ENCODE peak calls at places on chromosomes 13 and 19, in nine cellular contexts. E, F, S, W, O, K, Q, Y and T are unnamed samples.

GRCh38 chr13:40672310-40673060 is 6.0 kb upstream of the FOXO1 start:
- DNase-seq in F (no peak), W (peak), Y (no peak), S (no peak), O (no peak), K (no peak), Q (peak), E (no peak), T (no peak)

GRCh38 chr19:11780431-11781020 is 13.7 kb downstream of the ZNF441 start:
- DNase-seq in Y (no peak), F (no peak), S (no peak), E (no peak), W (no peak), K (no peak), Q (no peak), O (no peak), T (no peak)

GRCh38 chr13:102267191-102267590 is 134.7 kb downstream of the FGF14 start:
- DNase-seq in W (no peak), F (no peak), E (no peak), K (no peak), Q (no peak), S (no peak), Y (no peak), O (no peak), T (no peak)

GRCh38 chr13:46926856-46927625 is 30.2 kb upstream of the HTR2A start:
- DNase-seq in O (no peak), Y (no peak), K (no peak), W (no peak), E (no peak), F (no peak), Q (no peak), S (no peak), T (no peak)

GRCh38 chr19:29714371-29714952 is 599 bp downstream of the C19orf12 start:
- DNase-seq in S (no peak), W (no peak), O (no peak), Q (no peak), Y (no peak), E (no peak), F (no peak), K (no peak), T (no peak)

GRCh38 chr13:32824671-32825070 is 191.6 kb upstream of the KL start:
- DNase-seq in O (no peak), E (no peak), W (no peak), F (no peak), K (no peak), Y (no peak), S (no peak), Q (no peak), T (no peak)

GRCh38 chr13:32040052-32040642 is 8.6 kb downstream of the FRY start:
- DNase-seq in O (no peak), F (no peak), S (no peak), E (no peak), W (no peak), Q (no peak), K (no peak), Y (no peak), T (no peak)

GRCh38 chr13:73880365-73880764 is 253.8 kb downstream of the KLF12 start:
- DNase-seq in O (no peak), Q (no peak), Y (no peak), E (no peak), S (no peak), F (no peak), W (peak), K (no peak), T (no peak)

DNA sequence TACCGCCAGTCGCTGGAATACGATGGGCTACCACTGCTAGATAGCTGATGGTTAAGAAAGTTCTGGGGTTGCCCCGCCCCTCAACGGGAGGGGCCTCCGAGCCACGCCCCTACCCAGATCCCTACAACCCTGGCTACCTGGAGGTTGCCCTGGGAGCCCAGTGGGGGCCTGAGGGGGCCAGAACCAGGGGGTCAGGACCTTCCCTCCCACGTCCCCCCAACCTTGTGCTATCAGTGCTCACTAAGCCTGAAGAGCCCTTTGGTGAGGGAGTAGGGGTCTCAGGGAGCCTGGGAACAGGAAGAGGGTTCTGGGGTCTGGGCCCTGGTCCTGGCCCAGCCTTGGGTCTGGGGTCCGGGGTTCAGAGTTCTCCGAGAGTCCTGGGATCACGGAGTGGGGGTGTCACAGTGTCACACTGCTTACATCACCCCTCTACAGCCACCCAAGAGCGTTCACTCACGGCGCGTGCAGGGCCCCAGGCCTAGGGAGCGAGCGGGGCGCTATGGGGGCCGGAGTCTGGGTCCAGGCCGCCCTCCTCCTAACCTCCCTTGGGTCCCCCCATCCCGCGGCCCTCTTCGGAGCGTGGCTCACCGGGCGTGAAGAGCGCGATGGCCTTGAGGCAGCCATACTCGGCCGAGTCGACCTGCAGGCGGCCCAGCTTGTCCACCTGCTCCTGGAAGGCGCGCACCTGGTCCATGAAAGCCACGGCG is 9.0 kb downstream of the OCEL1 start:
- DNase-seq in W (peak), K (no peak), E (no peak), O (peak), S (peak), F (no peak), Y (no peak), Q (no peak), T (no peak)
- TF ChIP-seq POLR2A in W (no peak), K (no peak), E (no peak), O (peak), S (no peak), F (no peak), Y (no peak), Q (no peak), T (no peak)

GRCh38 chr13:95704510-95704909 is 27.6 kb downstream of the DNAJC3 start:
- DNase-seq in S (no peak), W (no peak), Y (no peak), Q (no peak), O (no peak), K (no peak), F (no peak), E (no peak), T (no peak)
- TF ChIP-seq CTCF in S (peak), W (peak), Y (no peak), Q (peak), O (no peak), K (no peak), F (no peak), E (no peak), T (no peak)

GRCh38 chr19:21328885-21329605 is at the start of gene ZNF708:
- DNase-seq in Q (peak), O (peak), Y (peak), E (peak), K (peak), F (peak), S (peak), W (peak), T (peak)
- TF ChIP-seq POLR2A in Q (peak), O (peak), Y (peak), E (no peak), K (peak), F (peak), S (peak), W (peak), T (no peak)

DNA sequence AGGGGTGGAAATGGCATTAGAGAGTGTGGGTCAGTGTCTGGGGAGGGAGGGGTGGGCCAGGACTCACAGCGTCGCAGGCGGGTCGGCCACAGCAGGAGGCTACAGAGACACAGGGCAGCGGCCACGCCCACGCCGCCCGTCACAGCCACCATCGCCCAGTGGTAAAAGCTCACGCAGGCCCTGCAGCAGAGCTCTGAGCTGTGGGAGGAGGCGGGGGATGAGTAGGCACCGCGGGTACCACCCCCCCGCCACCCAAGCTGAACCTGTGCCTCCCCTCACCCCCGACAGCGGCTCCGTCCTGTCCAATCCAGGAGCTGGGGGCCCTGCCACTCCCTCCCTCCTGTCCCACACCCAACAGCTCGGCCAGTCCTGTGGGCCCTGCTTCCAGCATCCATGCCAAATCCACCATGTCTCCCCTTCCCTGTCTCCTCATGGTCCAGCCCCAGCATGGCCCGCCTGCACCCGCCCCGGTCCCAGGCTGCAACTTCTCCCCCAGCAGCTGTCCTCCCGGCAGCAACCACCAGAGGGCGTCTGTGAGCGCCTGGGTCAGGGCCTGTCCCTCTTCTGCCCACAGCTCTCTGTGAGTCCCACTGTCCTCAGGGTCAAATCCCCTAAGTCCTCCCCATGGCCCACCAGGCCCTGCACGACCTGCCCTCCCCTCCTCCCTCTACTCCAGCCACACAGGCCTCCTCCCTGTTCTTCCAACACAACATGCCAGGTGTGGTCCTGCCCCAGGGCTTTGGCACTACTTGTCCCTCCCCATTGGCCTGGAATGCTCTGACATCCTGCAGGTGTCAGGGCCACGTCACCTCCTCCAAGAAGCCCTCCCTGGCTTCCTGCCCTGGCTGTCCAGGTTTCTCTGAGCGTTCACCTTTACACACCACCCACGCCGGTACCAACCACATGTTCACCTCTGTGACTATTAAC is 6.0 kb downstream of the TEKTIP1 start:
- DNase-seq in E (peak), Q (peak), W (peak), O (peak), K (peak), Y (peak), F (peak), S (peak), T (no peak)
- TF ChIP-seq CTCF in E (no peak), Q (peak), W (peak), O (peak), K (peak), Y (peak), F (peak), S (peak), T (peak)

GRCh38 chr19:39408392-39409206 is 2.0 kb downstream of the ZFP36 start:
- DNase-seq in O (no peak), S (no peak), W (peak), K (no peak), F (peak), E (no peak), Q (no peak), Y (no peak), T (no peak)

GRCh38 chr19:39410620-39411005 is 1.9 kb upstream of the PLEKHG2 start:
- DNase-seq in K (no peak), F (no peak), O (no peak), E (no peak), W (no peak), S (no peak), Y (no peak), Q (no peak), T (no peak)

GRCh38 chr19:39409207-39409885 is 2.7 kb downstream of the ZFP36 start:
- DNase-seq in O (peak), Q (peak), S (peak), E (peak), W (peak), K (peak), F (peak), Y (peak), T (peak)

GRCh38 chr19:39411006-39411831 is 1.2 kb upstream of the PLEKHG2 start:
- DNase-seq in W (no peak), S (no peak), Y (no peak), F (peak), Q (peak), K (no peak), O (peak), E (peak), T (peak)

GRCh38 chr19:39409886-39410619 is 2.4 kb upstream of the PLEKHG2 start:
- DNase-seq in W (peak), K (peak), Q (peak), S (peak), O (peak), Y (peak), E (peak), F (peak), T (peak)
- TF ChIP-seq POLR2A in W (peak), K (peak), Q (peak), S (no peak), O (peak), Y (peak), E (no peak), F (peak), T (no peak)

DNA sequence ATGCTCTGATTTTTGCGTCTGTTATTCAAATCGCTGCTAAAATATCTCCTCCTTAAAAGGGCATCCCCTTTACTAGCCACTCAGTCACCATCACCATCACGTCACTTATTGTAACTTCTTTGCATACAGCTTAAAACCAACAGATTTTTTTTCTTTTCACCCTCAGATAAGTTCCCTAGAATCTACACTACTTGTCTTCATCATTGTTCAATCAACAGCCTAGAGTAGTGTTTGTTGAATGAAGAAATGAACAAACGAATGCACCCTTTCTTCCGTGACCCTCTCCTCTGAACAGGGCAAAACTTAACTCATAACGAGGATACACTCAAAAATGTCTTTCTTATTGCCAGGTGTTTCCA is 1.1 kb upstream of the AKAP11 start:
- DNase-seq in F (no peak), W (no peak), O (no peak), Q (no peak), Y (no peak), S (no peak), K (no peak), E (no peak), T (no peak)
- TF ChIP-seq CTCF in F (no peak), W (no peak), O (no peak), Q (no peak), Y (no peak), S (no peak), K (no peak), E (no peak), T (no peak)

DNA sequence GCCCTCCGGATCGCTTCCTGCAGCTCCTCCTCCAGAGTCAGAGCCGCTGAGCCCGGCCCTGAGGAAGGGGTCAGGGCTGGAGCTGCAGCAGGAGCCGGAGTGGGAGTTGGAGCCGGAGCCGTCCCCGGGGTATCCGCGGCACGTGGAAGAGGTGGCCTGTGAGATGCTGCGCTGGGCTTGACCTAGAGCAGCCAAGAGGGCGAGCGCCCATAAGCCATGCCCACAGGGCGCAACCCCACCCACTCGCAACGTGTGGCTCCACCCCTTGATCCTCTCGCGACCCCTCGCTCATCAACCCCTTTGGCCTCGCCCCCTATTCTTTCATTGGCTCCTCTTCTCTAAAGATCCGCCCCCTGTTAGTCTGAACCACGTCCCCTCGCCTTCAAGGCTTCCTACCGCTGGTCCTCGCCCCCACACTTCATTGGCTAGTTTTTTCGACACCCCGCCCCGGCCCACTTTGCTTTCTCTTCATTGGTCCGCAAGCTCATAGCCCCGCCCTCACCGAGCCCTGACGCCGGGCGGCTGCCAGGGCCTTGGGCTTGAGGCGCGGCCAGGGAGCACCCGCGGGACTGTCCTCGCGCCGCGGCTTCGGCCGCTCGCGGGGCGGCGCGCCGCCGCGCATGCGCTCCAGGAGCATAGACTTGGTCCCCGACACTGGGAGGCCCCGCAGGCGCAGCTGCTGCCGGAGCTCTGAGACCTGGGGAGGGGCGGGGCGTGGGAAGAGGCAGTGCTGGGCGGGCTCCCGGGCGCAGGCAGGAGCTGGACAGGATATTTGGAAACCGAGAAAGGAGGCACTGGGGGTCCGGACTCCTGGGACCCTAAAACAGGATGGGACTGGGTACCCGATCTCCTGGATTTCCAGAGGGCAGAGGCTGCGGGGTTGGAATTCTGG is 5.4 kb downstream of the MAMSTR start:
- DNase-seq in E (peak), Y (peak), K (peak), O (peak), F (peak), S (peak), W (peak), Q (peak), T (peak)
- TF ChIP-seq POLR2A in E (no peak), Y (peak), K (no peak), O (peak), F (peak), S (no peak), W (no peak), Q (no peak), T (no peak)